ENCODE peak calls at places on chromosome 3, in six cellular contexts. One of them, this sample, is unnamed.

GRCh38 chr3:62316525-62316924 is 56.8 kb downstream of the FEZF2 start:
- DNase-seq in T-helper 17 cell: no peak
- DNase-seq in stimulated activated CD8-positive, alpha-beta memory T cell treated with anti-CD3 and anti-CD28 coated beads, Interleukin-4, amount 100 ng/mL, for 1 hour: no peak
- DNase-seq in epithelial cell of prostate: no peak
- DNase-seq in HepG2: no peak
- DNase-seq in LoVo: no peak
- DNase-seq in this sample: no peak

GRCh38 chr3:155019576-155019975 is 60.5 kb upstream of the MME start:
- DNase-seq in T-helper 17 cell: no peak
- DNase-seq in stimulated activated CD8-positive, alpha-beta memory T cell treated with anti-CD3 and anti-CD28 coated beads, Interleukin-4, amount 100 ng/mL, for 1 hour: no peak
- DNase-seq in epithelial cell of prostate: no peak
- DNase-seq in HepG2: no peak
- DNase-seq in LoVo: peak; percentile 73
- DNase-seq in this sample: no peak

GRCh38 chr3:167876603-167877325 is 141.2 kb downstream of the SERPINI1 start:
- DNase-seq in T-helper 17 cell: no peak
- DNase-seq in stimulated activated CD8-positive, alpha-beta memory T cell treated with anti-CD3 and anti-CD28 coated beads, Interleukin-4, amount 100 ng/mL, for 1 hour: no peak
- DNase-seq in epithelial cell of prostate: peak; percentile 36
- DNase-seq in HepG2: no peak
- DNase-seq in LoVo: peak; percentile 7
- DNase-seq in this sample: no peak

GRCh38 chr3:187767266-187768032 is 22.2 kb upstream of the BCL6 start:
- DNase-seq in T-helper 17 cell: no peak
- DNase-seq in stimulated activated CD8-positive, alpha-beta memory T cell treated with anti-CD3 and anti-CD28 coated beads, Interleukin-4, amount 100 ng/mL, for 1 hour: no peak
- DNase-seq in epithelial cell of prostate: peak; percentile 85
- DNase-seq in HepG2: no peak
- DNase-seq in LoVo: no peak
- DNase-seq in this sample: no peak

GRCh38 chr3:29922990-29923746 is 642.3 kb downstream of the RBMS3 start:
- DNase-seq in T-helper 17 cell: no peak
- DNase-seq in stimulated activated CD8-positive, alpha-beta memory T cell treated with anti-CD3 and anti-CD28 coated beads, Interleukin-4, amount 100 ng/mL, for 1 hour: no peak
- DNase-seq in epithelial cell of prostate: peak; percentile 98
- DNase-seq in HepG2: peak; percentile 54
- DNase-seq in LoVo: peak; percentile 25
- DNase-seq in this sample: peak; percentile 32

GRCh38 chr3:190581041-190581501 is 67.2 kb downstream of the IL1RAP start:
- DNase-seq in T-helper 17 cell: no peak
- DNase-seq in stimulated activated CD8-positive, alpha-beta memory T cell treated with anti-CD3 and anti-CD28 coated beads, Interleukin-4, amount 100 ng/mL, for 1 hour: no peak
- DNase-seq in epithelial cell of prostate: no peak
- DNase-seq in HepG2: no peak
- DNase-seq in LoVo: no peak
- DNase-seq in this sample: no peak

GRCh38 chr3:59547874-59548273 is 498.0 kb upstream of the CFAP20DC start:
- DNase-seq in T-helper 17 cell: no peak
- DNase-seq in stimulated activated CD8-positive, alpha-beta memory T cell treated with anti-CD3 and anti-CD28 coated beads, Interleukin-4, amount 100 ng/mL, for 1 hour: no peak
- DNase-seq in epithelial cell of prostate: no peak
- DNase-seq in HepG2: no peak
- DNase-seq in LoVo: no peak
- DNase-seq in this sample: no peak

GRCh38 chr3:71218508-71218907 is 365.0 kb downstream of the FOXP1 start:
- DNase-seq in T-helper 17 cell: no peak
- DNase-seq in stimulated activated CD8-positive, alpha-beta memory T cell treated with anti-CD3 and anti-CD28 coated beads, Interleukin-4, amount 100 ng/mL, for 1 hour: no peak
- DNase-seq in epithelial cell of prostate: no peak
- DNase-seq in HepG2: no peak
- DNase-seq in LoVo: no peak
- DNase-seq in this sample: no peak

GRCh38 chr3:184440161-184440560 is 60.3 kb downstream of the CHRD start:
- DNase-seq in T-helper 17 cell: no peak
- DNase-seq in stimulated activated CD8-positive, alpha-beta memory T cell treated with anti-CD3 and anti-CD28 coated beads, Interleukin-4, amount 100 ng/mL, for 1 hour: no peak
- DNase-seq in epithelial cell of prostate: no peak
- DNase-seq in HepG2: no peak
- DNase-seq in LoVo: peak; percentile 3
- DNase-seq in this sample: no peak

GRCh38 chr3:86990734-86991481 is at the start of gene VGLL3:
- DNase-seq in T-helper 17 cell: no peak
- DNase-seq in stimulated activated CD8-positive, alpha-beta memory T cell treated with anti-CD3 and anti-CD28 coated beads, Interleukin-4, amount 100 ng/mL, for 1 hour: no peak
- DNase-seq in epithelial cell of prostate: no peak
- DNase-seq in HepG2: no peak
- DNase-seq in LoVo: peak; percentile 68
- DNase-seq in this sample: peak; percentile 84

GRCh38 chr3:172125963-172126403 is 86.6 kb downstream of the FNDC3B start:
- DNase-seq in T-helper 17 cell: no peak
- DNase-seq in stimulated activated CD8-positive, alpha-beta memory T cell treated with anti-CD3 and anti-CD28 coated beads, Interleukin-4, amount 100 ng/mL, for 1 hour: no peak
- DNase-seq in epithelial cell of prostate: no peak
- DNase-seq in HepG2: no peak
- DNase-seq in LoVo: no peak
- DNase-seq in this sample: no peak

GRCh38 chr3:169362261-169362660 is 301.3 kb downstream of the MECOM start:
- DNase-seq in T-helper 17 cell: no peak
- DNase-seq in stimulated activated CD8-positive, alpha-beta memory T cell treated with anti-CD3 and anti-CD28 coated beads, Interleukin-4, amount 100 ng/mL, for 1 hour: no peak
- DNase-seq in epithelial cell of prostate: no peak
- DNase-seq in HepG2: no peak
- DNase-seq in LoVo: no peak
- DNase-seq in this sample: peak; percentile 87

GRCh38 chr3:49276475-49277356 is at the start of gene C3orf62:
- DNase-seq in T-helper 17 cell: peak; percentile 56
- DNase-seq in stimulated activated CD8-positive, alpha-beta memory T cell treated with anti-CD3 and anti-CD28 coated beads, Interleukin-4, amount 100 ng/mL, for 1 hour: peak; percentile 41
- DNase-seq in epithelial cell of prostate: no peak
- DNase-seq in HepG2: no peak
- DNase-seq in LoVo: no peak
- DNase-seq in this sample: peak; percentile 71

GRCh38 chr3:32177702-32178198 is 60.7 kb upstream of the CMTM8 start:
- DNase-seq in T-helper 17 cell: no peak
- DNase-seq in stimulated activated CD8-positive, alpha-beta memory T cell treated with anti-CD3 and anti-CD28 coated beads, Interleukin-4, amount 100 ng/mL, for 1 hour: no peak
- DNase-seq in epithelial cell of prostate: peak; percentile 53
- DNase-seq in HepG2: peak; percentile 88
- DNase-seq in LoVo: peak; percentile 60
- DNase-seq in this sample: peak; percentile 83

GRCh38 chr3:27079427-27080105 is 289.6 kb downstream of the NEK10 start:
- DNase-seq in T-helper 17 cell: no peak
- DNase-seq in stimulated activated CD8-positive, alpha-beta memory T cell treated with anti-CD3 and anti-CD28 coated beads, Interleukin-4, amount 100 ng/mL, for 1 hour: no peak
- DNase-seq in epithelial cell of prostate: no peak
- DNase-seq in HepG2: no peak
- DNase-seq in LoVo: no peak
- DNase-seq in this sample: no peak

GRCh38 chr3:182973047-182973446 is 7.3 kb downstream of the DCUN1D1 start:
- DNase-seq in T-helper 17 cell: no peak
- DNase-seq in stimulated activated CD8-positive, alpha-beta memory T cell treated with anti-CD3 and anti-CD28 coated beads, Interleukin-4, amount 100 ng/mL, for 1 hour: no peak
- DNase-seq in epithelial cell of prostate: no peak
- DNase-seq in HepG2: no peak
- DNase-seq in LoVo: no peak
- DNase-seq in this sample: no peak

GRCh38 chr3:64650096-64650622 is 37.6 kb downstream of the ADAMTS9 start:
- DNase-seq in T-helper 17 cell: no peak
- DNase-seq in stimulated activated CD8-positive, alpha-beta memory T cell treated with anti-CD3 and anti-CD28 coated beads, Interleukin-4, amount 100 ng/mL, for 1 hour: no peak
- DNase-seq in epithelial cell of prostate: no peak
- DNase-seq in HepG2: no peak
- DNase-seq in LoVo: no peak
- DNase-seq in this sample: no peak

GRCh38 chr3:123410149-123410515 is 38.8 kb downstream of the ADCY5 start:
- DNase-seq in T-helper 17 cell: no peak
- DNase-seq in stimulated activated CD8-positive, alpha-beta memory T cell treated with anti-CD3 and anti-CD28 coated beads, Interleukin-4, amount 100 ng/mL, for 1 hour: no peak
- DNase-seq in epithelial cell of prostate: no peak
- DNase-seq in HepG2: no peak
- DNase-seq in LoVo: no peak
- DNase-seq in this sample: no peak